ENCODE peak calls at places on chromosome 20, in nine cellular contexts. U is activated effector memory CD4-positive, alpha-beta T cell treated with anti-CD3 and anti-CD28 coated beads, Interleukin-2, amount 50 U/mL, for 16 hours; T is aorta; Y is dorsolateral prefrontal cortex; F is head of caudate nucleus; C is cardiac muscle cell; P is stimulated activated CD4-positive, alpha-beta T cell treated with anti-CD3 and anti-CD28 coated beads, Interleukin-1b, Interleukin-23, amount 100 ng/mL, for 1 hour; N is renal cortical epithelial cell; K is midbrain. W is an unnamed sample.

GRCh38 chr20:45629496-45630100 is at the start of gene WFDC10A:
- DNase-seq in U (peak), T (peak), Y (peak), F (peak), C (peak), P (no peak), N (peak), K (no peak), W (peak)

GRCh38 chr20:43914286-43914685 is 366 bp upstream of the TOX2 start:
- DNase-seq in U (peak), T (no peak), Y (no peak), F (no peak), C (no peak), P (no peak), N (no peak), K (no peak), W (no peak)

GRCh38 chr20:4018015-4018748 is 2.8 kb upstream of the RNF24 start:
- DNase-seq in U (no peak), T (no peak), Y (no peak), F (no peak), C (peak), P (no peak), N (peak), K (no peak), W (peak)

GRCh38 chr20:46978871-46979536 is 84.4 kb downstream of the EYA2 start:
- DNase-seq in U (peak), T (no peak), Y (no peak), F (no peak), C (peak), P (no peak), N (no peak), K (no peak), W (no peak)

GRCh38 chr20:51023617-51024155 is 779 bp upstream of the KCNG1 start:
- DNase-seq in U (no peak), T (no peak), Y (no peak), F (no peak), C (no peak), P (no peak), N (no peak), K (no peak), W (no peak)

GRCh38 chr20:45069261-45069660 is 31.7 kb downstream of the KCNS1 start:
- DNase-seq in U (no peak), T (no peak), Y (no peak), F (no peak), C (peak), P (no peak), N (no peak), K (no peak), W (peak)

GRCh38 chr20:58374906-58375760 is 13.9 kb upstream of the VAPB start:
- DNase-seq in U (no peak), T (peak), Y (no peak), F (no peak), C (peak), P (no peak), N (no peak), K (no peak), W (peak)

GRCh38 chr20:61731363-61732181 is 334.1 kb downstream of the TAF4 start:
- DNase-seq in U (no peak), T (peak), Y (no peak), F (no peak), C (no peak), P (no peak), N (peak), K (no peak), W (no peak)

GRCh38 chr20:53918949-53919361 is 151.4 kb downstream of the BCAS1 start:
- DNase-seq in U (no peak), T (no peak), Y (no peak), F (no peak), C (no peak), P (no peak), N (no peak), K (no peak), W (no peak)

GRCh38 chr20:34210271-34210670 is 31.0 kb upstream of the ASIP start:
- DNase-seq in U (no peak), T (no peak), Y (no peak), F (no peak), C (no peak), P (no peak), N (no peak), K (no peak), W (no peak)

GRCh38 chr20:17938889-17939619 is 29.5 kb downstream of the SNX5 start:
- DNase-seq in U (peak), T (peak), Y (peak), F (peak), C (peak), P (peak), N (no peak), K (peak), W (peak)